ENCODE peak calls at places on chromosomes 1 and 21, in six cellular contexts. Q is A549, E is HepG2, R is GM12878, U is endothelial cell of umbilical vein, B is K562. A is an unnamed sample.

GRCh38 chr1:18922319-18922726 is 20.0 kb upstream of the ALDH4A1 start:
- DNase-seq in B (no peak), Q (peak; percentile 57), U (peak; percentile 55), R (no peak), E (peak; percentile 45), A (peak; percentile 46)

GRCh38 chr1:8415526-8416278 is 97.8 kb downstream of the SLC45A1 start:
- DNase-seq in R (no peak), B (no peak), U (no peak), E (no peak), Q (no peak), A (no peak)

GRCh38 chr1:27517907-27518718 is 28.1 kb upstream of the WASF2 start:
- DNase-seq in Q (no peak), E (no peak), U (no peak), B (peak; percentile 70), R (no peak), A (no peak)

GRCh38 chr21:28758042-28758882 is 234.4 kb downstream of the LTN1 start:
- DNase-seq in R (no peak), B (no peak), U (no peak), Q (no peak), E (no peak), A (no peak)

GRCh38 chr1:215595231-215595630 is 28.1 kb downstream of the KCTD3 start:
- DNase-seq in E (no peak), Q (no peak), U (no peak), R (no peak), B (no peak), A (no peak)

GRCh38 chr1:147613506-147613905 is 56.8 kb downstream of the ACP6 start:
- DNase-seq in R (no peak), E (no peak), U (no peak), Q (no peak), B (no peak), A (no peak)

GRCh38 chr1:194959795-194960194 is 1648.4 kb downstream of the KCNT2 start:
- DNase-seq in R (no peak), B (no peak), U (no peak), Q (no peak), E (no peak), A (no peak)

GRCh38 chr1:152110860-152111514 is 4.3 kb downstream of the TCHH start:
- DNase-seq in Q (peak; percentile 72), U (peak; percentile 58), R (no peak), B (no peak), E (no peak), A (peak; percentile 83)

GRCh38 chr1:76577818-76578185 is 289.5 kb upstream of the ST6GALNAC5 start:
- DNase-seq in B (no peak), R (no peak), E (no peak), Q (no peak), U (no peak), A (no peak)

GRCh38 chr1:204148098-204148406 is 3.8 kb downstream of the ETNK2 start:
- DNase-seq in Q (no peak), U (no peak), E (no peak), B (no peak), R (no peak), A (no peak)

GRCh38 chr1:221777434-221778072 is 35.7 kb upstream of the DUSP10 start:
- DNase-seq in Q (no peak), U (no peak), E (no peak), R (peak; percentile 99), B (no peak), A (peak; percentile 68)

GRCh38 chr21:42779431-42779861 is 99.9 kb downstream of the WDR4 start:
- DNase-seq in B (no peak), E (no peak), Q (no peak), R (no peak), U (no peak), A (no peak)

GRCh38 chr1:166377896-166378295 is 211.1 kb upstream of the FAM78B start:
- DNase-seq in Q (no peak), B (no peak), E (no peak), R (no peak), U (no peak), A (no peak)

GRCh38 chr1:56513095-56513494 is 66.3 kb downstream of the PLPP3 start:
- DNase-seq in Q (no peak), B (no peak), E (no peak), R (no peak), U (peak; percentile 70), A (no peak)

GRCh38 chr1:56515898-56516538 is 63.3 kb downstream of the PLPP3 start:
- DNase-seq in B (no peak), U (no peak), R (no peak), E (no peak), Q (no peak), A (no peak)

GRCh38 chr1:56517404-56518130 is 61.8 kb downstream of the PLPP3 start:
- DNase-seq in U (no peak), B (peak; percentile 25), Q (no peak), E (no peak), R (no peak), A (no peak)

GRCh38 chr1:56520202-56520601 is 59.2 kb downstream of the PLPP3 start:
- DNase-seq in Q (no peak), B (no peak), U (no peak), R (no peak), E (no peak), A (no peak)

GRCh38 chr1:56516539-56517252 is 62.7 kb downstream of the PLPP3 start:
- DNase-seq in E (no peak), B (peak; percentile 45), R (peak; percentile 43), U (peak; percentile 50), Q (no peak), A (peak; percentile 45)
- TF ChIP-seq POLR2A in E (no peak), B (peak; percentile 65), R (peak; percentile 34), U (no peak), Q (no peak), A (no peak)

DNA sequence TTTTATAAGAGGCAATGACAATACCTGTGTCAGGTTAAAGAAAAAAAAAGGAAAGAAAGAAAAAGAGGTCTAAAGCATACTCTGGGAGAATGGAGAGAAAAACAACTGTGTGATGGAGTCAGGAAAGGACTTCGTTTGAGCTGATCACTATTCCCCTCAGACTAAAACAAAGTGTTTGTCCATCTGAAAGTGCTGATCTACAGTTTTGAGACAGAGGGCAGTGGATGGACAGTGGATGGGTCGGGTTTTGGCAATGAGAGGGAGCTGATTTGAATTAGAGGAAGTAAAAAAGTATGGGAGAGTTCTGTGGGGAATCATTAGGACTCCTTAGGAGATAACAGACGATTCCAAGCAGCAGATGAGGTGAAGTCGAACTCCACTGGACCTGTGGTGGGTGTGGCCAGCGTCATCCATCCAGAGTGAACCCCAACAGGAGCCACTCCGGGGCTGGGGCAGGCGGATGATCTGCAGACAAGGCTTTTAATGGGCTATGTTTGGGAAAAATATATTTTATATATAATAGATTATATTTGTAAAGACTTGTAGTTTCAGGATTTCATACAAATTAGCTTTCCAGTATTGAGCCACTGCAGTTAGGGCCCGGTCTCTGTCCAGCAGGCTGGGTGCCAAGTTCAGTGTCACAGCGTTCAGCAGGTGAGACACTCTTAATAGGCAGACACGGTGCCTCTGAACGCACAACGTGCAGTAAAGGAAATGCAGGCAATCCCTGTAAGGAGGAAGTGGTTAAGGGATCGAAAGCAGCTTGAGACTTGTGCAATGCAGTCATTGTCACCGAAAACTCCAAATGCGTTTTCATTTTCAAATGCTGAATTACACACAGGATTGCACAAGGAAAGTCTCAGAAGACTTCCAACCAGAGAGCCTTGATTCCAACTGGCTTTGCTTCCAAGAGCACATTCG is 62.1 kb downstream of the PTGS2 start:
- DNase-seq in B (no peak), E (no peak), Q (peak; percentile 67), U (no peak), R (peak; percentile 73), A (peak; percentile 88)
- H3K4me3 ChIP-seq in B (no peak overlapping the region), E (no peak overlapping the region), Q (peak overlapping the region; percentile 44), U (no peak overlapping the region), R (peak overlapping the region; percentile 45), A (no peak overlapping the region)

GRCh38 chr1:52786148-52786547 is 56.4 kb upstream of the ZYG11A start:
- DNase-seq in E (no peak), U (no peak), B (no peak), R (no peak), Q (no peak), A (no peak)

GRCh38 chr1:52795464-52795863 is 47.1 kb upstream of the ZYG11A start:
- DNase-seq in U (no peak), R (no peak), B (no peak), E (no peak), Q (no peak), A (peak; percentile 63)

DNA sequence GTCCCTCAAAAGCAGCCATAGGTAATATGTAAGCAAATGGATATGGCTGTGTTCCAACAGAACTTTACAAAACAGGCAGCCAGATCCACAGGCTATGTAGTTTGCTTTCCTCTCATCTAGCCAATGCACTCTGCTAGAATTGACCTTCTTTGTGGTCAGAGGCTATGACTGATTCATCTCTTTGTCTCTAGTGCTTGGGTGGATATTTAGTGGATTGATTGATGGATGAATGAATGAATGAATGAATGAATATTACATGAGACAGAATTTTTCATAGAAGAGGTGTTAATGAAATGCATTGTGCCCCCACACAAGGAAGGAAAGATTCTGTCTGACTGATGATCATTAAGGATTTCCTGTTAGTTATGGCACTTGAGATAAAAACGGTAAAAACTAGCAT is 50.6 kb upstream of the ZYG11A start:
- DNase-seq in U (peak; percentile 82), B (no peak), R (no peak), Q (no peak), E (no peak), A (no peak)
- TF ChIP-seq MYC in U (no peak), B (no peak), R (no peak), Q (no peak), E (no peak), A (no peak)

GRCh38 chr1:10509823-10510509 is 35.2 kb downstream of the PEX14 start:
- DNase-seq in E (no peak), B (no peak), R (no peak), Q (no peak), U (no peak), A (no peak)

GRCh38 chr1:10508511-10508951 is 33.8 kb downstream of the PEX14 start:
- DNase-seq in Q (no peak), R (no peak), B (no peak), U (no peak), E (no peak), A (peak; percentile 36)

GRCh38 chr1:10511494-10511885 is 36.7 kb downstream of the PEX14 start:
- DNase-seq in Q (no peak), E (no peak), B (no peak), U (no peak), R (no peak), A (peak; percentile 52)

GRCh38 chr1:10513199-10513598 is 38.4 kb downstream of the PEX14 start:
- DNase-seq in Q (no peak), E (no peak), R (no peak), U (no peak), B (no peak), A (no peak)

DNA sequence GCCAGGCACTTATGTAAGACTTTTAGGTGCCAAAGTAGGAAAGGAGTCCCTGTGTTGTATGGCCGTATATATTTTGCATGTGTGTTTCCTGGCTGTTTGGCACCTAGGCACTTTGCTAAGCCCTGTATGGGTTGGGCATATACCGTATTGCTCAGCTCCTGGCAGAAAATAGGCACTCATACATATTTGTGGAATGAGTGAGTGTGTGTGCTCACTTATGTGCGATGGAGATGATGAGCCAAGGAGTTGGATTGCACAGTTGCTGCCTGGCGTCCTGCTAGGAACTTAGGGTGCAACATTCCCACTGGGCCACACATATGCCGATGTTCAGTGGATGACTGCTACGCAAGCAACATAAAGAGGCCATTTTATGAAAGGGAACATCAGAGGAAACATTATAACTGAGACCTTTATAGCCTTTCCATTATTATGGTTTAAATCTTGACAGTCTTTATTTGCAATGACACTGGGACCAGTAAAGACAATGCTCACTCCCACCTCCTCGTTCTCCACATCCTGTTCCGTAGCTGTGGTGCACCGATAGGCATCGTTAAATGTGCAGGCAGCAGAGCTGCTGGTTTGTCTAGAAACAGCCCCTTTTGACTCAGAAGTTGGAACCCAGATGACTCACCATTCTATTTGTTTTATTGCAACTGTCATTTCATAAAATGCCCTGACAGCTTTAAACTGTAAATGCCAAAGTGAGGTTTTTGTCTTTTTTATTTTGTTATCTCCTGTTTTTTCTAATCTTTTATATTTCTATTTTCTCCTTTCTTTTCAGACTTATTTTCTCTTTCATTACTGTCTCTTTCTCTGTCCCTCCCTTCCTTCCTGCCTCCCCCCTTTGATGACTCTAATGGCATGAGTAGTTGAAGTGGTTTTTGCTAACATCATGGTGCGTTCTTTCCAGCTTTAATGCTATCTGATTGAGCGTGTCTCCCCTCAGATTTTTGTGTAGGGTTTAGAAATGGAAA is 36.1 kb downstream of the PEX14 start:
- DNase-seq in R (peak; percentile 86), U (peak; percentile 87), Q (peak; percentile 32), B (peak; percentile 80), E (no peak), A (peak; percentile 97)
- TF ChIP-seq POLR2A in R (no peak), U (peak; percentile 36), Q (no peak), B (no peak), E (no peak), A (no peak)

A was measured in NB4.